ENCODE peak calls at places on chromosomes 12 and 14, in nine cellular contexts. J is B cell, U is AG10803, S is IMR-90, F is foreskin fibroblast, D is HFFc6, V is retinal pigment epithelial cell, I is A549, K is GM12865. W is an unnamed sample.

GRCh38 chr12:79250955-79251354 is 386.4 kb downstream of the SYT1 start:
- DNase-seq in J (no peak), U (no peak), S (peak; percentile 35), F (peak; percentile 28), D (peak; percentile 33), V (no peak), I (no peak), K (no peak), W (no peak)

GRCh38 chr14:104239185-104239775 is 100.9 kb downstream of the KIF26A start:
- DNase-seq in J (no peak), U (no peak), S (no peak), F (no peak), D (no peak), V (no peak), I (no peak), K (no peak), W (peak; percentile 7)

GRCh38 chr14:54252072-54252730 is 144.6 kb upstream of the CDKN3 start:
- DNase-seq in J (no peak), U (peak; percentile 87), S (peak; percentile 58), F (peak; percentile 81), D (peak; percentile 78), V (peak; percentile 88), I (peak; percentile 8), K (no peak), W (no peak)

GRCh38 chr12:3530548-3530947 is 39.5 kb downstream of the PRMT8 start:
- DNase-seq in J (no peak), U (no peak), S (no peak), F (no peak), D (no peak), V (no peak), I (no peak), K (no peak), W (no peak)

GRCh38 chr14:91152499-91152898 is 38.6 kb downstream of the DGLUCY start:
- DNase-seq in J (no peak), U (no peak), S (no peak), F (no peak), D (no peak), V (no peak), I (no peak), K (no peak), W (no peak)

GRCh38 chr12:115232455-115233156 is 548.6 kb upstream of the TBX3 start:
- DNase-seq in J (no peak), U (peak; percentile 73), S (peak; percentile 97), F (peak; percentile 25), D (peak; percentile 70), V (no peak), I (no peak), K (no peak), W (no peak)

GRCh38 chr12:128933926-128934325 is 80.6 kb downstream of the GLT1D1 start:
- DNase-seq in J (no peak), U (no peak), S (no peak), F (no peak), D (no peak), V (no peak), I (no peak), K (no peak), W (no peak)

GRCh38 chr12:5244513-5244972 is 187.4 kb upstream of the NTF3 start:
- DNase-seq in J (no peak), U (no peak), S (no peak), F (no peak), D (no peak), V (no peak), I (no peak), K (no peak), W (no peak)

GRCh38 chr12:6821271-6821673 is 349 bp upstream of the GPR162 start:
- DNase-seq in J (no peak), U (peak; percentile 63), S (peak; percentile 80), F (peak; percentile 80), D (no peak), V (no peak), I (peak; percentile 29), K (no peak), W (no peak)

GRCh38 chr12:54033106-54033979 is 493 bp downstream of the HOXC5 start:
- DNase-seq in J (no peak), U (peak; percentile 61), S (no peak), F (peak; percentile 76), D (no peak), V (no peak), I (peak; percentile 56), K (no peak), W (no peak)

GRCh38 chr14:38210587-38211257 is 3.0 kb downstream of the SSTR1 start:
- DNase-seq in J (no peak), U (peak; percentile 72), S (peak; percentile 70), F (peak; percentile 87), D (peak; percentile 43), V (no peak), I (no peak), K (no peak), W (peak; percentile 33)

GRCh38 chr12:6049992-6050391 is 74.5 kb downstream of the VWF start:
- DNase-seq in J (no peak), U (no peak), S (no peak), F (no peak), D (no peak), V (no peak), I (no peak), K (no peak), W (no peak)

GRCh38 chr14:29724991-29725390 is 202.7 kb downstream of the PRKD1 start:
- DNase-seq in J (no peak), U (no peak), S (peak; percentile 63), F (peak; percentile 60), D (no peak), V (peak; percentile 26), I (no peak), K (no peak), W (peak; percentile 14)

GRCh38 chr14:61347771-61348443 is 26.5 kb downstream of the PRKCH start:
- DNase-seq in J (no peak), U (no peak), S (no peak), F (no peak), D (no peak), V (no peak), I (no peak), K (no peak), W (no peak)

GRCh38 chr12:120214626-120215356 is 13.9 kb upstream of the RPLP0 start:
- DNase-seq in J (no peak), U (no peak), S (no peak), F (no peak), D (no peak), V (no peak), I (no peak), K (no peak), W (no peak)

GRCh38 chr14:103128631-103129300 is 5.5 kb downstream of the TNFAIP2 start:
- DNase-seq in J (no peak), U (no peak), S (no peak), F (no peak), D (no peak), V (no peak), I (no peak), K (no peak), W (no peak)

GRCh38 chr14:100052819-100053218 is 12.4 kb upstream of the EVL start:
- DNase-seq in J (no peak), U (no peak), S (no peak), F (no peak), D (no peak), V (no peak), I (no peak), K (no peak), W (no peak)

GRCh38 chr12:19177754-19178153 is 48.2 kb downstream of the PLEKHA5 start:
- DNase-seq in J (no peak), U (no peak), S (peak; percentile 79), F (peak; percentile 64), D (peak; percentile 38), V (no peak), I (no peak), K (no peak), W (no peak)

GRCh38 chr12:69984216-69984615 is 159.2 kb downstream of the MYRFL start:
- DNase-seq in J (no peak), U (peak; percentile 64), S (no peak), F (peak; percentile 67), D (no peak), V (no peak), I (no peak), K (no peak), W (no peak)

GRCh38 chr12:69987453-69988102 is 162.6 kb downstream of the MYRFL start:
- DNase-seq in J (no peak), U (peak; percentile 97), S (peak; percentile 94), F (peak; percentile 87), D (peak; percentile 83), V (peak; percentile 90), I (peak; percentile 25), K (no peak), W (no peak)

GRCh38 chr12:69988601-69989194 is 163.7 kb downstream of the MYRFL start:
- DNase-seq in J (no peak), U (peak; percentile 87), S (peak; percentile 65), F (peak; percentile 31), D (peak; percentile 4), V (no peak), I (no peak), K (no peak), W (no peak)

GRCh38 chr12:69986109-69986508 is 161.1 kb downstream of the MYRFL start:
- DNase-seq in J (no peak), U (no peak), S (no peak), F (no peak), D (no peak), V (no peak), I (no peak), K (no peak), W (no peak)

GRCh38 chr12:69985656-69986055 is 160.6 kb downstream of the MYRFL start:
- DNase-seq in J (no peak), U (no peak), S (no peak), F (no peak), D (no peak), V (no peak), I (peak; percentile 31), K (peak; percentile 44), W (no peak)
- TF ChIP-seq CTCF in J (no peak), U (peak; percentile 14), S (no peak), F (no peak), D (peak; percentile 44), V (peak; percentile 35), I (no peak), K (peak; percentile 52), W (peak; percentile 33)

GRCh38 chr12:112419269-112420133 is 754 bp downstream of the PTPN11 start:
- DNase-seq in J (no peak), U (peak; percentile 83), S (peak; percentile 82), F (peak; percentile 93), D (peak; percentile 80), V (no peak), I (peak; percentile 58), K (peak; percentile 29), W (no peak)
- TF ChIP-seq CTCF in J (peak; percentile 48), U (no peak), S (no peak), F (no peak), D (peak; percentile 57), V (no peak), I (peak; percentile 42), K (no peak), W (no peak)

GRCh38 chr14:52015411-52016030 is 26.2 kb downstream of the RTRAF start:
- DNase-seq in J (no peak), U (no peak), S (peak; percentile 17), F (peak; percentile 70), D (no peak), V (no peak), I (peak; percentile 6), K (no peak), W (no peak)
- TF ChIP-seq CTCF in J (no peak), U (peak; percentile 49), S (peak; percentile 39), F (peak; percentile 41), D (peak; percentile 71), V (peak; percentile 66), I (peak; percentile 18), K (no peak), W (peak; percentile 46)

DNA sequence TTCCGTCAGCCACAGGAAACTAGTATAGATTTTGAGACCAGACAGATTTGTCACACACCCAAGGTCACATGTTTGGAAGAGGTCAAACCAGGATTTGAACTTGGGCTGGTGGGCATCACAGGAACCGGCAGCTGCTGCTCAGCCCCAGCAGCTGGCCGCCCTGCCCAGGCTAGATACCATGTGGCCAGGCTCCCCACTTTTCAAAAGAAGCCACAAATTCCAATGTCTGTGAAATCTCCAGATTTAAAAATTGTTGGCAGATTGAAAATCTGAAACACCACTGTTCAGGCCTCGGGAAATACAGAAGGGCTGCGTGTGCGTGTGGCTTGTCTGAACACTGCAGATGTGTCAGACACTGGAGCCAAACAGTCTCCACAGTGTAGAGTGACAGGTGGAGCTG is 30.4 kb downstream of the MMAB start:
- DNase-seq in J (no peak), U (peak; percentile 29), S (no peak), F (peak; percentile 39), D (no peak), V (no peak), I (no peak), K (no peak), W (no peak)
- TF ChIP-seq CTCF in J (no peak), U (no peak), S (no peak), F (no peak), D (no peak), V (no peak), I (no peak), K (no peak), W (no peak)

W was measured in progenitor cell of endocrine pancreas.